ENCODE peak calls at places on chromosome 12, in nine cellular contexts. U is colonic mucosa; B is heart left ventricle; C is HFF-Myc; Y is GM13977; F is CD8-positive, alpha-beta T cell; X is fibroblast of lung; D is kidney epithelial cell; Q is mesothelial cell of epicardium. S is an unnamed sample.

GRCh38 chr12:1707051-1707450 is 16.2 kb downstream of the ADIPOR2 start:
- DNase-seq in B (no peak), F (no peak), X (no peak), D (no peak), Q (no peak), Y (no peak), C (no peak), U (no peak), S (no peak)

GRCh38 chr12:116490481-116490880 is 68.7 kb upstream of the MAP1LC3B2 start:
- DNase-seq in B (no peak), U (no peak), D (no peak), F (no peak), Y (no peak), C (no peak), X (no peak), Q (no peak), S (no peak)

GRCh38 chr12:59055204-59055839 is 135.0 kb upstream of the LRIG3 start:
- DNase-seq in D (peak; percentile 90), C (peak; percentile 71), F (no peak), X (peak; percentile 79), U (no peak), Q (no peak), B (no peak), Y (no peak), S (no peak)

GRCh38 chr12:116659771-116660481 is 77.9 kb downstream of the SPRING1 start:
- DNase-seq in F (no peak), Y (no peak), C (no peak), U (no peak), B (no peak), Q (no peak), X (peak; percentile 80), D (no peak), S (no peak)

GRCh38 chr12:79439179-79439825 is 251.5 kb downstream of the PAWR start:
- DNase-seq in U (no peak), B (no peak), C (no peak), D (no peak), X (peak; percentile 28), Y (no peak), Q (no peak), F (no peak), S (no peak)

GRCh38 chr12:4771172-4771959 is 51.2 kb downstream of the GALNT8 start:
- DNase-seq in F (no peak), X (no peak), B (no peak), Y (no peak), D (no peak), C (no peak), Q (no peak), U (no peak), S (no peak)

GRCh38 chr12:76804435-76804976 is 40.6 kb downstream of the ZDHHC17 start:
- DNase-seq in Q (no peak), Y (no peak), C (no peak), B (no peak), U (peak; percentile 72), X (no peak), D (no peak), F (no peak), S (no peak)

GRCh38 chr12:37565112-37565511 is 751.5 kb upstream of the ALG10B start:
- DNase-seq in D (no peak), F (no peak), B (no peak), U (no peak), X (no peak), Y (no peak), Q (no peak), C (no peak), S (no peak)

GRCh38 chr12:18981732-18982131 is 147.8 kb upstream of the PLEKHA5 start:
- DNase-seq in B (no peak), X (no peak), F (no peak), U (no peak), Y (no peak), Q (no peak), C (no peak), D (no peak), S (no peak)

GRCh38 chr12:13595536-13596450 is 385.6 kb downstream of the GRIN2B start:
- DNase-seq in Y (no peak), Q (no peak), D (no peak), F (no peak), X (no peak), U (no peak), C (no peak), B (no peak), S (no peak)

GRCh38 chr12:3683670-3684069 is 69.2 kb downstream of the CRACR2A start:
- DNase-seq in F (no peak), U (no peak), D (no peak), X (peak; percentile 22), C (no peak), Y (no peak), B (no peak), Q (no peak), S (no peak)

GRCh38 chr12:113061061-113061694 is 4.6 kb downstream of the DTX1 start:
- DNase-seq in C (no peak), F (no peak), X (no peak), D (no peak), U (no peak), Q (no peak), B (no peak), Y (no peak), S (no peak)

DNA sequence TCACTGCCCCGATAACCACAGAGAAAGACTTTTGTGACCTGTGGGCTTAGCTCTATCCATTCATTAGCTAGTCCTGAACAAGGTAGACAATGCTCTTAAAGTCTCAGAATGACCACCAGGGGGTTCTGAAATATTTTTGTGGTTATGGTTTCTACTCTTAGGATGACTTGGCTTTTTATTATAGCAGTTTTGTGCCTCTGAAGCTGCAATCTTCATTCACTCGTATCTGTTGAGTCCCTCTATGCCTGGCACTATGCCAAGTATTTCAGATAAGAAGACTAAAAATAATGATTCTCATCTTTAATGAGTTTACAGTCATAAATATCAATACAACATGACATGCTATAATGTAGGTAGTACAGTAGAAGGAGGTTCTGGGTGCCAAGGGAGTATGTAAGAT is 130.8 kb upstream of the TRHDE start:
- DNase-seq in F (no peak), B (no peak), Q (no peak), C (peak; percentile 10), D (no peak), X (peak; percentile 2), Y (peak; percentile 45), U (no peak), S (no peak)
- TF ChIP-seq CTCF in F (no peak), B (no peak), Q (peak; percentile 61), C (peak; percentile 30), D (peak; percentile 7), X (peak; percentile 26), Y (peak; percentile 29), U (no peak), S (peak; percentile 55)

GRCh38 chr12:27711312-27711682 is 665 bp downstream of the MRPS35 start:
- DNase-seq in B (no peak), Y (peak; percentile 23), X (peak; percentile 9), Q (no peak), F (no peak), C (no peak), D (no peak), U (no peak), S (no peak)

GRCh38 chr12:27711957-27712356 is 1.3 kb downstream of the MRPS35 start:
- DNase-seq in X (no peak), D (no peak), F (no peak), Y (no peak), U (no peak), B (no peak), C (no peak), Q (no peak), S (no peak)

GRCh38 chr12:27709212-27709931 is 1.3 kb upstream of the MRPS35 start:
- DNase-seq in U (no peak), B (no peak), F (no peak), D (no peak), Q (no peak), Y (no peak), C (no peak), X (no peak), S (no peak)

GRCh38 chr12:27709932-27710591 is 570 bp upstream of the MRPS35 start:
- DNase-seq in B (no peak), F (no peak), X (peak; percentile 61), Q (no peak), C (peak; percentile 31), D (no peak), U (peak; percentile 40), Y (no peak), S (no peak)

GRCh38 chr12:27710592-27711311 is at the start of gene MRPS35:
- DNase-seq in D (peak; percentile 59), F (peak; percentile 86), Q (peak; percentile 71), U (peak; percentile 94), C (peak; percentile 61), Y (peak; percentile 85), B (peak; percentile 94), X (peak; percentile 94), S (peak; percentile 95)
- TF ChIP-seq CTCF in D (no peak), F (no peak), Q (no peak), U (no peak), C (no peak), Y (no peak), B (no peak), X (no peak), S (no peak)

DNA sequence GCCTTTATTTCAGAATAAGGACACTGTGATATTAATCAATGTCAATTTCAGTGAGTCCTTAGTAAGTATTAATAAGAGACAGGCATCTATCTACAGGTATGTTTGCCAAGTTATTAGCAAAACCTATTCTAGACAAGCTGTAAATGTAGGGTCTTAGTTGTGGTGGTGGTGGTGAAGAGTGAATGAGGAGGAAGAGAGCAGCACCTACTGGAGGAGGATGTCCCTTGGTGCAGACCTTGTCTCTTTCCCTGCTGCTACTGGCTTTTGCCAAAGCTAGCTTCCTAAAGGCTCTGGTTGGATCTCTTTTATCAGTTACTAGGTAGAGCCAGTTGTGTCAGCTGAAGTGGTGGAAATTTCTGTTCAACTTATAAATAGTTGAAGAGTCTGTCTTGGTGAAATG is 304.8 kb upstream of the ATP2B1 start:
- DNase-seq in D (no peak), X (no peak), Y (no peak), B (no peak), F (no peak), Q (no peak), C (no peak), U (no peak), S (no peak)
- TF ChIP-seq CTCF in D (no peak), X (no peak), Y (peak; percentile 54), B (no peak), F (peak; percentile 15), Q (no peak), C (peak; percentile 27), U (no peak), S (no peak)

GRCh38 chr12:121079736-121080272 is 40.8 kb upstream of the OASL start:
- DNase-seq in Q (no peak), F (no peak), Y (no peak), C (no peak), U (no peak), D (no peak), B (no peak), X (no peak), S (no peak)

GRCh38 chr12:121085113-121085841 is 46.2 kb upstream of the OASL start:
- DNase-seq in B (no peak), F (no peak), C (peak; percentile 19), Q (no peak), U (no peak), Y (no peak), D (no peak), X (no peak), S (no peak)

GRCh38 chr12:121085842-121086353 is 46.8 kb upstream of the P2RX7 start:
- DNase-seq in Q (no peak), F (no peak), Y (no peak), C (no peak), B (no peak), U (no peak), X (no peak), D (no peak), S (no peak)

GRCh38 chr12:121084229-121084628 is 45.2 kb upstream of the OASL start:
- DNase-seq in X (no peak), C (no peak), U (no peak), B (no peak), F (no peak), Y (no peak), D (no peak), Q (no peak), S (no peak)

GRCh38 chr12:121080909-121081308 is 41.9 kb upstream of the OASL start:
- DNase-seq in Q (no peak), U (no peak), C (no peak), B (no peak), X (no peak), Y (no peak), F (no peak), D (no peak), S (no peak)
- TF ChIP-seq CTCF in Q (no peak), U (no peak), C (no peak), B (no peak), X (no peak), Y (no peak), F (no peak), D (no peak), S (no peak)

S was measured in glutamatergic neuron.